ENCODE peak calls at places on chromosomes 7 and 10, in ten cellular contexts. Q is chondrocyte; X is activated naive CD4-positive, alpha-beta T cell treated with anti-CD3 and anti-CD28 coated beads for 36 hours; L is OCI-M1; F is substantia nigra; H is left ventricle myocardium inferior; T is heart right ventricle; D is H9; C is mesendoderm; A is cardiac fibroblast. S is an unnamed sample.

GRCh38 chr7:117946201-117946633 is 73.0 kb upstream of the CTTNBP2 start:
- DNase-seq in X (no peak), F (no peak), D (peak; percentile 46), H (no peak), C (peak; percentile 78), L (no peak), T (no peak), Q (no peak), A (no peak), S (no peak)

GRCh38 chr10:70578371-70578947 is 24.1 kb downstream of the PRF1 start:
- DNase-seq in H (no peak), L (peak; percentile 89), X (peak; percentile 88), F (no peak), A (peak; percentile 80), Q (no peak), C (no peak), D (no peak), T (no peak), S (no peak)

GRCh38 chr10:75202321-75203096 is 8.1 kb upstream of the VDAC2 start:
- DNase-seq in F (no peak), Q (no peak), X (no peak), L (no peak), H (peak; percentile 81), D (no peak), T (peak; percentile 68), A (peak; percentile 80), C (no peak), S (no peak)

GRCh38 chr10:75238182-75239180 is 2.7 kb upstream of the COMTD1 start:
- DNase-seq in D (peak; percentile 74), H (peak; percentile 36), T (no peak), L (no peak), X (no peak), A (no peak), Q (no peak), C (peak; percentile 43), F (no peak), S (no peak)

GRCh38 chr7:137547477-137547876 is 203.9 kb upstream of the PTN start:
- DNase-seq in Q (no peak), X (no peak), H (no peak), D (no peak), C (no peak), A (peak; percentile 40), T (no peak), F (no peak), L (no peak), S (no peak)

GRCh38 chr7:6437251-6437650 is 10.5 kb downstream of the DAGLB start:
- DNase-seq in X (peak; percentile 55), F (no peak), H (no peak), T (no peak), D (no peak), C (no peak), Q (no peak), L (no peak), A (no peak), S (no peak)

GRCh38 chr10:99854860-99855259 is 72.4 kb downstream of the ABCC2 start:
- DNase-seq in T (no peak), F (no peak), X (no peak), A (peak; percentile 83), L (peak; percentile 36), C (peak; percentile 59), H (no peak), D (no peak), Q (no peak), S (no peak)

GRCh38 chr7:111853231-111853990 is 291.1 kb upstream of the IMMP2L start:
- DNase-seq in C (no peak), H (no peak), F (peak; percentile 8), D (peak; percentile 33), Q (no peak), L (peak; percentile 1), T (no peak), A (peak; percentile 25), X (no peak), S (peak; percentile 47)

GRCh38 chr10:118865998-118866778 is 111.4 kb upstream of the CACUL1 start:
- DNase-seq in Q (no peak), D (no peak), C (no peak), L (no peak), F (no peak), X (no peak), A (no peak), T (no peak), H (no peak), S (no peak)

GRCh38 chr10:11663763-11664555 is 52.5 kb upstream of the USP6NL start:
- DNase-seq in C (no peak), X (no peak), Q (no peak), A (no peak), F (no peak), D (no peak), H (no peak), L (no peak), T (no peak), S (no peak)

GRCh38 chr10:131141207-131141606 is 170.3 kb downstream of the TCERG1L start:
- DNase-seq in X (no peak), A (no peak), F (no peak), Q (no peak), H (no peak), T (no peak), D (no peak), C (no peak), L (no peak), S (no peak)

GRCh38 chr10:68601490-68602265 is 41.5 kb downstream of the TET1 start:
- DNase-seq in A (no peak), F (no peak), H (no peak), L (no peak), Q (no peak), T (no peak), X (no peak), D (no peak), C (no peak), S (no peak)

GRCh38 chr10:101258179-101258885 is 29.1 kb upstream of the LBX1 start:
- DNase-seq in F (no peak), C (peak; percentile 77), T (no peak), D (peak; percentile 64), A (peak; percentile 11), Q (no peak), H (no peak), L (peak; percentile 56), X (no peak), S (no peak)

GRCh38 chr10:100148353-100149211 is 37.2 kb downstream of the ERLIN1 start:
- DNase-seq in Q (no peak), F (no peak), D (no peak), X (peak; percentile 81), A (peak; percentile 82), H (no peak), T (no peak), C (no peak), L (no peak), S (no peak)

GRCh38 chr10:127937915-127938440 is 31.1 kb downstream of the PTPRE start:
- DNase-seq in F (no peak), T (no peak), X (no peak), Q (no peak), H (no peak), A (no peak), L (no peak), D (no peak), C (no peak), S (no peak)

GRCh38 chr7:2237109-2237602 is 4.4 kb upstream of the MAD1L1 start:
- DNase-seq in C (no peak), X (no peak), D (no peak), F (peak; percentile 49), Q (no peak), L (no peak), H (no peak), T (no peak), A (no peak), S (no peak)

GRCh38 chr7:150941983-150942590 is 36.0 kb downstream of the KCNH2 start:
- DNase-seq in C (peak; percentile 28), L (peak; percentile 11), X (peak; percentile 75), D (peak; percentile 73), F (peak; percentile 47), A (no peak), T (peak; percentile 73), Q (peak; percentile 89), H (peak; percentile 72), S (no peak)

GRCh38 chr10:114363745-114364460 is 40.4 kb downstream of the AFAP1L2 start:
- DNase-seq in Q (no peak), H (no peak), C (no peak), X (no peak), D (no peak), T (no peak), A (no peak), F (no peak), L (no peak), S (no peak)

GRCh38 chr10:110360857-110361474 is 56.2 kb upstream of the SMNDC1 start:
- DNase-seq in T (no peak), H (no peak), D (no peak), F (no peak), Q (no peak), X (no peak), A (peak; percentile 26), C (peak; percentile 56), L (no peak), S (no peak)

GRCh38 chr10:133324198-133324792 is 12.4 kb downstream of the CALY start:
- DNase-seq in F (peak; percentile 58), D (peak; percentile 85), L (peak; percentile 41), X (peak; percentile 73), C (peak; percentile 77), Q (peak; percentile 92), T (peak; percentile 61), A (peak; percentile 27), H (peak; percentile 52), S (peak; percentile 81)

GRCh38 chr7:30750574-30751256 is 1.2 kb upstream of the INMT start:
- DNase-seq in T (peak; percentile 83), C (no peak), A (peak; percentile 82), Q (no peak), F (peak; percentile 65), D (no peak), H (peak; percentile 85), X (no peak), L (no peak), S (no peak)

GRCh38 chr7:94763268-94763667 is 107.3 kb upstream of the SGCE start:
- DNase-seq in Q (no peak), H (no peak), C (no peak), L (no peak), A (peak; percentile 11), T (no peak), F (no peak), X (no peak), D (no peak), S (no peak)

GRCh38 chr7:25716421-25716820 is 435.6 kb upstream of the NFE2L3 start:
- DNase-seq in C (no peak), X (no peak), D (no peak), Q (no peak), A (no peak), H (no peak), L (no peak), T (no peak), F (no peak), S (no peak)

GRCh38 chr10:96658844-96659243 is 61.5 kb downstream of the PIK3AP1 start:
- DNase-seq in T (no peak), D (no peak), C (no peak), H (no peak), Q (no peak), F (no peak), L (no peak), A (no peak), X (no peak), S (no peak)

GRCh38 chr7:139777304-139777890 is 401 bp downstream of the HIPK2 start:
- DNase-seq in C (peak; percentile 12), X (peak; percentile 45), L (peak; percentile 8), F (peak; percentile 35), H (peak; percentile 52), T (peak; percentile 51), D (no peak), Q (no peak), A (no peak), S (peak; percentile 70)

GRCh38 chr7:134755422-134756022 is 23.9 kb upstream of the CALD1 start:
- DNase-seq in T (peak; percentile 17), C (no peak), X (peak; percentile 75), F (no peak), H (no peak), D (no peak), Q (no peak), A (peak; percentile 65), L (peak; percentile 1), S (no peak)

GRCh38 chr7:79091661-79092060 is 361.8 kb downstream of the MAGI2 start:
- DNase-seq in F (no peak), A (peak; percentile 60), D (no peak), L (no peak), H (no peak), X (no peak), Q (no peak), C (no peak), T (no peak), S (no peak)

GRCh38 chr10:7671121-7671520 is 4.4 kb upstream of the ITIH5 start:
- DNase-seq in A (no peak), Q (no peak), L (no peak), H (no peak), C (no peak), T (no peak), X (no peak), F (no peak), D (no peak), S (no peak)